ENCODE peak calls at places on chromosomes 11 and 22, in ten cellular contexts. N, B, C, P, U, Z, O, G, K and I are unnamed samples.

GRCh38 chr22:40161182-40161581 is 16.5 kb upstream of the TNRC6B start:
- DNase-seq in N (no peak), B (no peak), C (no peak), P (no peak), U (no peak), Z (no peak), O (no peak), G (no peak), K (no peak), I (no peak)

GRCh38 chr22:47188337-47189055 is 426.0 kb downstream of the TBC1D22A start:
- DNase-seq in N (no peak), B (no peak), C (no peak), P (peak), U (no peak), Z (no peak), O (no peak), G (no peak), K (no peak), I (no peak)

GRCh38 chr11:134841972-134842371 is 429.9 kb upstream of the B3GAT1 start:
- DNase-seq in N (no peak), B (no peak), C (no peak), P (no peak), U (no peak), Z (no peak), O (no peak), G (no peak), K (no peak), I (no peak)

GRCh38 chr22:34579519-34579918 is 486.4 kb upstream of the ISX start:
- DNase-seq in N (no peak), B (no peak), C (no peak), P (no peak), U (no peak), Z (no peak), O (no peak), G (no peak), K (no peak), I (no peak)

GRCh38 chr11:110818032-110818687 is 105.9 kb upstream of the ARHGAP20 start:
- DNase-seq in N (no peak), B (no peak), C (no peak), P (no peak), U (no peak), Z (no peak), O (no peak), G (no peak), K (no peak), I (peak)

GRCh38 chr11:126832387-126832786 is 168.2 kb downstream of the KIRREL3 start:
- DNase-seq in N (no peak), B (no peak), C (no peak), P (no peak), U (no peak), Z (no peak), O (no peak), G (no peak), K (no peak), I (no peak)

GRCh38 chr22:31036671-31037550 is 44.2 kb upstream of the SMTN start:
- DNase-seq in N (no peak), B (no peak), C (no peak), P (peak), U (no peak), Z (no peak), O (no peak), G (no peak), K (no peak), I (no peak)

GRCh38 chr22:25908212-25908611 is 166.2 kb downstream of the MYO18B start:
- DNase-seq in N (no peak), B (no peak), C (no peak), P (no peak), U (no peak), Z (no peak), O (no peak), G (no peak), K (no peak), I (no peak)

GRCh38 chr11:74677131-74677530 is 54.1 kb downstream of the CHRDL2 start:
- DNase-seq in N (no peak), B (no peak), C (peak), P (peak), U (no peak), Z (no peak), O (peak), G (no peak), K (no peak), I (no peak)

GRCh38 chr11:66418168-66418985 is 2.5 kb upstream of the NPAS4 start:
- DNase-seq in N (peak), B (peak), C (peak), P (peak), U (peak), Z (peak), O (peak), G (peak), K (peak), I (peak)

GRCh38 chr11:19200410-19201201 is 1.2 kb downstream of the CSRP3 start:
- DNase-seq in N (no peak), B (no peak), C (no peak), P (peak), U (peak), Z (no peak), O (no peak), G (no peak), K (no peak), I (no peak)

GRCh38 chr11:23540101-23540561 is 679.9 kb upstream of the CCDC179 start:
- DNase-seq in N (no peak), B (no peak), C (peak), P (peak), U (peak), Z (no peak), O (peak), G (peak), K (no peak), I (peak)

GRCh38 chr22:42967933-42968332 is 47.0 kb downstream of the PACSIN2 start:
- DNase-seq in N (no peak), B (no peak), C (peak), P (peak), U (no peak), Z (no peak), O (no peak), G (peak), K (no peak), I (no peak)

GRCh38 chr11:1049071-1049405 is 12.5 kb upstream of the MUC6 start:
- DNase-seq in N (no peak), B (no peak), C (no peak), P (no peak), U (no peak), Z (no peak), O (no peak), G (no peak), K (no peak), I (no peak)

GRCh38 chr11:1197886-1198765 is 24.7 kb upstream of the MUC5B start:
- DNase-seq in N (no peak), B (peak), C (no peak), P (no peak), U (no peak), Z (no peak), O (no peak), G (no peak), K (no peak), I (no peak)